ENCODE peak calls at places on chromosomes 5 and 9, in six cellular contexts. J is IMR-90, X is right lobe of liver, M is A549, E is spleen, Q is gastrocnemius medialis. V is an unnamed sample. For H3K4me1, the result is how much of the 10 kb centered on the place peaks cover.

GRCh38 chr5:170216262-170216864 is 16.4 kb upstream of the C5orf58 start:
- DNase-seq in Q (no peak), J (peak), E (no peak), M (peak), X (no peak), V (no peak)

GRCh38 chr5:181261320-181262085 is 560 bp upstream of the TRIM52 start:
- DNase-seq in X (peak), J (peak), Q (peak), E (peak), M (peak), V (peak)

GRCh38 chr9:132546148-132547051 is 36.0 kb upstream of the BARHL1 start:
- DNase-seq in J (no peak), X (no peak), E (no peak), M (peak), Q (no peak), V (peak)

GRCh38 chr9:36891341-36891811 is 142.7 kb downstream of the PAX5 start:
- DNase-seq in X (no peak), M (no peak), E (peak), J (no peak), Q (no peak), V (no peak)

GRCh38 chr9:89887286-89887685 is 282.5 kb downstream of the GADD45G start:
- DNase-seq in X (no peak), Q (no peak), M (no peak), J (no peak), E (peak), V (no peak)

GRCh38 chr5:93607367-93608258 is 24.6 kb downstream of the NR2F1 start:
- DNase-seq in J (peak), E (no peak), X (no peak), Q (no peak), M (peak), V (peak)

GRCh38 chr9:36946653-36947052 is 87.4 kb downstream of the PAX5 start:
- DNase-seq in J (no peak), E (no peak), Q (no peak), M (no peak), X (peak), V (no peak)

GRCh38 chr5:79201206-79201605 is 34.7 kb upstream of the JMY start:
- DNase-seq in J (no peak), M (no peak), Q (no peak), X (no peak), E (no peak), V (no peak)

GRCh38 chr9:128394404-128395168 is 23.4 kb downstream of the URM1 start:
- DNase-seq in J (no peak), M (no peak), Q (no peak), X (no peak), E (no peak), V (no peak)

GRCh38 chr9:29129763-29130162 is 1556.5 kb upstream of the C9orf72 start:
- DNase-seq in J (no peak), Q (no peak), M (no peak), X (no peak), E (no peak), V (no peak)

GRCh38 chr9:129071526-129072131 is 9.3 kb upstream of the DOLPP1 start:
- DNase-seq in J (no peak), X (no peak), E (no peak), Q (no peak), M (no peak), V (no peak)

GRCh38 chr9:114501786-114502682 is 3.2 kb downstream of the WHRN start:
- DNase-seq in E (no peak), M (peak), J (peak), Q (no peak), X (no peak), V (no peak)

GRCh38 chr5:96129276-96129675 is 167.6 kb upstream of the ELL2 start:
- DNase-seq in E (no peak), X (no peak), M (no peak), J (no peak), Q (no peak), V (no peak)

GRCh38 chr5:90613918-90614504 is 55.4 kb downstream of the ADGRV1 start:
- DNase-seq in X (no peak), M (no peak), E (no peak), J (no peak), Q (no peak), V (no peak)

GRCh38 chr5:12659675-12660074 is 755.4 kb upstream of the CTNND2 start:
- DNase-seq in X (no peak), J (no peak), E (no peak), M (no peak), Q (no peak), V (no peak)

GRCh38 chr9:122835313-122835731 is 6.9 kb upstream of the PDCL start:
- DNase-seq in Q (no peak), J (no peak), M (no peak), X (no peak), E (no peak), V (no peak)

GRCh38 chr9:20040991-20041606 is 252.3 kb upstream of the SLC24A2 start:
- DNase-seq in M (no peak), E (no peak), Q (no peak), X (no peak), J (no peak), V (no peak)

GRCh38 chr9:38621434-38622082 is 1.2 kb upstream of the ANKRD18A start:
- DNase-seq in E (peak), X (peak), Q (no peak), M (no peak), J (no peak), V (peak)

GRCh38 chr5:52269395-52269794 is 518.3 kb upstream of the ITGA1 start:
- DNase-seq in J (no peak), E (no peak), Q (no peak), M (no peak), X (no peak), V (no peak)

GRCh38 chr9:129197978-129198736 is 20.1 kb upstream of the IER5L start:
- DNase-seq in E (no peak), M (no peak), J (peak), Q (peak), X (no peak), V (peak)

GRCh38 chr9:31078175-31078574 is 1306.3 kb upstream of the ACO1 start:
- DNase-seq in Q (no peak), X (no peak), E (no peak), J (no peak), M (no peak), V (no peak)

GRCh38 chr5:16784843-16785791 is 151.0 kb downstream of the MYO10 start:
- DNase-seq in Q (no peak), J (peak), M (no peak), E (no peak), X (no peak), V (no peak)

GRCh38 chr5:96963267-96963666 is 27.4 kb downstream of the LNPEP start:
- DNase-seq in J (peak), E (no peak), X (no peak), Q (peak), M (no peak), V (peak)

GRCh38 chr5:96978812-96979449 is 43.1 kb downstream of the LNPEP start:
- DNase-seq in E (no peak), J (peak), M (no peak), X (no peak), Q (no peak), V (no peak)

GRCh38 chr5:86880344-86880743 is 262.6 kb downstream of the COX7C start:
- DNase-seq in X (no peak), J (no peak), M (no peak), E (no peak), Q (no peak), V (no peak)

GRCh38 chr5:126780165-126780827 is 3.4 kb downstream of the LMNB1 start:
- DNase-seq in X (no peak), M (peak), E (no peak), J (peak), Q (peak), V (no peak)

GRCh38 chr5:6342689-6343315 is 35.5 kb downstream of the MED10 start:
- DNase-seq in J (no peak), X (no peak), M (no peak), Q (no peak), E (no peak), V (no peak)

GRCh38 chr5:137312060-137312459 is 187.1 kb downstream of the SPOCK1 start:
- DNase-seq in E (no peak), J (no peak), Q (no peak), M (no peak), X (no peak), V (no peak)

GRCh38 chr9:91408475-91408874 is 15.2 kb downstream of the NFIL3 start:
- DNase-seq in J (peak), X (no peak), E (no peak), Q (no peak), M (no peak), V (no peak)

GRCh38 chr9:91905958-91906585 is 44.0 kb downstream of the ROR2 start:
- DNase-seq in M (peak), J (no peak), Q (no peak), E (peak), X (no peak), V (no peak)

DNA sequence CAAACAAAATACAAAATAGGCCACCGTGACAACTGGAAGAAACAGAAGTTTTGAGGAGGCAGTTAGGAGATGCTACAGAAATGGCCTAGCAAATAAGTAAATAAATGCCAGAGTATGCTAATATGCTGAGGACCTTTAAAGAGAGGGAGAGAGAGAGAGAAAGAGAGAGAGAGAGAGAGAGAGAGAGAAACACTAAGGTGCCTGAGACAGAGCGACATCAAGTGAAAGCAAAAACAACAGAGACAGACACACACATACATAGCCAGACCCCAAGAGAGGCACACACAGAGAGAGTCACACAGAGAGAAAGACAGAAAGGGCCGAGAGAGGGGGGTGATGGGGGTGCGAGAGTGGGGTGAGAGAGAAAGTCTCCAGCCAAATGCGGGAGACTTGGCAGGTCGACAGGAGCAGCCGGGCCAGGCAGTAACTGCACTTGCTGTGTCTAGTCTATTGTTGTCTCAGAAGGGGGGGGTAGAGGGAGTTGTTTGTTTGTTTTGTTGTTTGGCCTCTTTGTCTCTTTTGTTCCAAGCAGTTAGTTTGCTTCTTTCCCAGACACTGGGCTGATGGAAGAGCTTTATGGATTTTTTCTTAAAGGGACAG is 30.1 kb upstream of the NFIB start:
- DNase-seq in J (no peak), Q (no peak), E (no peak), X (no peak), M (no peak), V (peak)
- H3K27ac ChIP-seq in J (no peak), Q (peak), E (no peak), X (no peak), M (no peak), V (peak)

GRCh38 chr9:34430843-34431437 is 27.4 kb downstream of the FAM219A start:
- DNase-seq in Q (peak), M (peak), E (no peak), J (peak), X (peak), V (peak)
- H3K4me1 ChIP-seq in Q (under half), M (under half), E (under half), J (under half), X (under half), V (under half)

DNA sequence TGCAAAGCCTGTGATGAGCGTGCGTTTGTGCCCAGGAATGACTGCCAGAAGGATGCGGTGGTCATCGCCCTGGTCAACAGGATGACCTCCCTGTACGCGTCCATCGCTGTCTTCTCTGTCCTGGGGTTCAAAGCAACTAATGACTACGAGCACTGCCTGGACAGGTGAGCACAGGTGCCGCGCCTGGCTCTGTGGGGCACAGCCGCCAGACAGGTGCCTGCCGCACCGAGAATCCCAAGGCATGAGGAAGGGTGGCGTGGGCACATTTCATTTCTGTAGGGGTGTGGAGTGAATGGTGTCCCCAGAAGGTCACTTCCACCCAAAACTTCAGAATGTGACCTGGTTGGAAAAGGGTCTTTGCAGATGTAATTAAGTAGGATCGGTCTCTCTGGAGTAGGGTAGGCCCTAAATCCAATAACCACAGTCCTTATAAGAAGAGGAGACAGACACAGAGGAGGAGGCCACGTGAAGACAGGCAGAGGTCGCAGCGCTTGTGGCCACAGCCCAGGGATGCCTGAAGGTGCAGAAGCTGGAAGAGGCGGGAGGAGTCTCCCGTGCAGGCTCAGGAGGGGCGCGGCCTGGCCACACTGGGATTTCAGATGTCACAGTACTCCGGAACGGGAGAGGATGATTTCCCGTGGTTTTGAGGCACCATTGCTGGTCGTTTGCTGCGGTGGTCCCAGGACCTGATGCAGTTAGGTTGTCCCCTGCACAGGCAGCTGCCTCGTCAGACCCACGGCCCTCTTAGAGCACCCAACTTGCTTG is 15.5 kb downstream of the SLC6A18 start:
- DNase-seq in E (no peak), M (no peak), J (no peak), Q (no peak), X (no peak), V (no peak)
- H3K27ac ChIP-seq in E (no peak), M (no peak), J (no peak), Q (no peak), X (no peak), V (no peak)

DNA sequence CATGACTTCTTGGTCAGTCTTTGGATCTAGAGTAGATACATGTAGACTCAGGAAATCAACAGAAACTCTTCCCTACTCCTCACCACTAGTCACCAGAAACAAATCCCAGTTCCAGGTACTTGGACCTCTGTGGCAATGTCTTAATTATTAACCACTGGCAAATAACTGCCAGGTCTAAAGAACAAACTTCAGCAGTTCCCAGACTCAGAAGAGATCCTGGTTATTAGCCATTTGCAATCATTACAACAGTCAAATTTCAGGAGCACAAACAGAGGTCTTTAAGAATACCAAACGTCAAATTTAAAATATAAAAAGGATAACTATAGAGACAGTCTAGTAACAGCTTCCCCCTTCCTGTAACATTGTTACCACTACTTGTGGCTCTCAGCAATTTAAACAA is 10.2 kb downstream of the DIAPH1 start:
- DNase-seq in J (no peak), E (no peak), X (no peak), Q (no peak), M (no peak), V (no peak)
- H3K4me1 ChIP-seq in J (under half), E (under half), X (half or more), Q (half or more), M (half or more), V (under half)

GRCh38 chr5:73858054-73858453 is 232.1 kb downstream of the ARHGEF28 start:
- DNase-seq in Q (no peak), M (no peak), J (no peak), E (no peak), X (no peak), V (no peak)

GRCh38 chr5:73859696-73860095 is 233.7 kb downstream of the ARHGEF28 start:
- DNase-seq in X (no peak), J (no peak), M (no peak), Q (no peak), E (no peak), V (no peak)

GRCh38 chr5:73856972-73857371 is 231.0 kb downstream of the ARHGEF28 start:
- DNase-seq in Q (no peak), X (no peak), J (no peak), E (no peak), M (no peak), V (no peak)

GRCh38 chr5:73857446-73857845 is 231.4 kb downstream of the ARHGEF28 start:
- DNase-seq in J (no peak), Q (no peak), X (no peak), M (no peak), E (no peak), V (no peak)

DNA sequence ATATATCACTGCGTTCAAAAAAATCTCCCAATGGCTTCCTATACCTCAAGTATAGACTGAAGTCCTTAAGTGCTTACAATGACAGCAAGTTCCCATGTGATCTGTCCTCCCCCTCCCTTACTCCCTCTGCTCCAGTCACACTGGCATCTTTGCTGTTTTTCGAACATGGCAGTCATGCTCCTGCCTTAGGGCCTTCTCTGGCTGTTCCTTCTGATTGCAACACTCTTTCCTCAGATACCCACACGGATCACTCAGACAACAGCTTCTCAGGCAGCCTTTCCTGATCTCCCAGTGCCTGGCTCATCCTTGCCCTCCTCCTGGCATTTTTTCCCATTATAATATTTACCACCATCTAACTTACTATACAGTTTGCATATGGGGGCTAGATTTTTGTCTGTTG is 232.8 kb downstream of the ARHGEF28 start:
- DNase-seq in E (no peak), X (no peak), Q (no peak), J (no peak), M (no peak), V (no peak)
- H3K27ac ChIP-seq in E (no peak), X (peak), Q (no peak), J (no peak), M (no peak), V (no peak)

GRCh38 chr5:179758905-179759304 is 26.3 kb downstream of the MAML1 start:
- DNase-seq in J (no peak), E (no peak), M (no peak), Q (no peak), X (no peak), V (no peak)
- H3K4me1 ChIP-seq in J (under half), E (half or more), M (under half), Q (half or more), X (under half), V (under half)

GRCh38 chr5:68368280-68368679 is 152.7 kb downstream of the PIK3R1 start:
- DNase-seq in J (peak), E (no peak), Q (no peak), M (no peak), X (no peak), V (no peak)
- H3K27ac ChIP-seq in J (no peak), E (no peak), Q (no peak), M (no peak), X (no peak), V (no peak)

GRCh38 chr5:74356009-74356695 is 284.4 kb downstream of the ENC1 start:
- DNase-seq in X (no peak), M (no peak), E (no peak), Q (no peak), J (no peak), V (no peak)

GRCh38 chr5:74355041-74355440 is 285.5 kb downstream of the ENC1 start:
- DNase-seq in X (no peak), M (no peak), E (no peak), J (no peak), Q (no peak), V (no peak)

GRCh38 chr5:74357827-74358226 is 282.7 kb downstream of the ENC1 start:
- DNase-seq in E (no peak), Q (no peak), M (no peak), X (no peak), J (peak), V (no peak)

GRCh38 chr5:74355456-74355855 is 285.1 kb downstream of the ENC1 start:
- DNase-seq in E (no peak), J (no peak), M (no peak), X (no peak), Q (no peak), V (no peak)

GRCh38 chr5:74352256-74352655 is 288.3 kb downstream of the ENC1 start:
- DNase-seq in M (no peak), J (peak), X (no peak), Q (no peak), E (no peak), V (no peak)
- H3K4me1 ChIP-seq in M (under half), J (under half), X (under half), Q (under half), E (under half), V (under half)

DNA sequence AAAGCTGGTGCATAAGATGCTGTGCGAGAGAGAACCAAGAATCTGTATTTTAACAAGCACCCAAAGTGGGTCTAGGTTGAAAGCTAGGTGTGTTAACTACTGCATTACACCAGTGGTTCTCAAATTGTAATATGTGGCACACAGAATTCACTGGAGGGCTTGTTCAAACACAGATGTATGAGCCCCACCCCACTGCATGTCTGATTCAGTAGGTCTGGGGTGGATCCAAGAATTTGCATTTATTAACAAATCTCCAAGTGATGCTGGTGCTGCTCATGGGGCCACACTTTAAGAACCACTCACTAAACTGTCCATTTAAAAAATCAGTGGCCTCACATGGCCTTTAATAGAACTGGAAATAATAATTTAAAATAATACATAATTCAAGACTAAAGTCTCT is 40.4 kb downstream of the LPAR1 start:
- DNase-seq in J (peak), Q (no peak), X (no peak), E (no peak), M (no peak), V (no peak)
- H3K27ac ChIP-seq in J (no peak), Q (no peak), X (no peak), E (peak), M (no peak), V (no peak)